ENCODE peak calls at places on chromosomes 3 and 15, in seven cellular contexts. P is Karpas-422; X is cardiac muscle cell; N is lower lobe of right lung; Y is H9; S is CD8-positive, alpha-beta memory T cell; Q is HCT116. H is an unnamed sample. For H3K4me1, the result is how much of the 10 kb centered on the place peaks cover.

GRCh38 chr3:4356642-4357041 is 53.5 kb downstream of the SETMAR start:
- DNase-seq in P (no peak), X (no peak), N (no peak), Y (no peak), S (no peak), Q (no peak), H (no peak)

GRCh38 chr3:41126475-41126874 is 72.8 kb upstream of the CTNNB1 start:
- DNase-seq in P (no peak), X (no peak), N (no peak), Y (no peak), S (no peak), Q (no peak), H (peak)

GRCh38 chr15:74293021-74293810 is 57.1 kb downstream of the CCDC33 start:
- DNase-seq in P (no peak), X (no peak), N (no peak), Y (no peak), S (no peak), Q (no peak), H (no peak)

GRCh38 chr3:51813539-51813938 is 34.5 kb upstream of the IQCF6 start:
- DNase-seq in P (no peak), X (no peak), N (peak), Y (no peak), S (no peak), Q (no peak), H (no peak)

GRCh38 chr15:77630956-77631789 is 1.5 kb downstream of the LINGO1 start:
- DNase-seq in P (no peak), X (no peak), N (no peak), Y (peak), S (no peak), Q (no peak), H (peak)

GRCh38 chr3:31252216-31253185 is 280.2 kb upstream of the STT3B start:
- DNase-seq in P (no peak), X (no peak), N (no peak), Y (no peak), S (no peak), Q (no peak), H (no peak)

GRCh38 chr3:129085818-129086217 is 25.2 kb downstream of the GP9 start:
- DNase-seq in P (no peak), X (no peak), N (no peak), Y (no peak), S (no peak), Q (no peak), H (no peak)

GRCh38 chr3:197125601-197126000 is 96.0 kb upstream of the MELTF start:
- DNase-seq in P (no peak), X (peak), N (no peak), Y (no peak), S (no peak), Q (no peak), H (no peak)

GRCh38 chr3:9613349-9613748 is 36.0 kb upstream of the MTMR14 start:
- DNase-seq in P (no peak), X (no peak), N (no peak), Y (no peak), S (no peak), Q (no peak), H (no peak)

GRCh38 chr3:43895573-43895972 is 204.8 kb downstream of the ABHD5 start:
- DNase-seq in P (no peak), X (no peak), N (no peak), Y (no peak), S (no peak), Q (no peak), H (no peak)

GRCh38 chr3:63309780-63310179 is 31.7 kb downstream of the SYNPR start:
- DNase-seq in P (no peak), X (no peak), N (no peak), Y (no peak), S (no peak), Q (no peak), H (no peak)

GRCh38 chr3:124774305-124774673 is 44.0 kb downstream of the UMPS start:
- DNase-seq in P (peak), X (peak), N (no peak), Y (peak), S (no peak), Q (no peak), H (peak)

GRCh38 chr3:124935794-124936542 is 1.4 kb upstream of the MUC13 start:
- DNase-seq in P (no peak), X (no peak), N (no peak), Y (no peak), S (no peak), Q (no peak), H (no peak)

GRCh38 chr15:71627188-71627587 is 183.2 kb upstream of the NR2E3 start:
- DNase-seq in P (no peak), X (no peak), N (no peak), Y (no peak), S (no peak), Q (no peak), H (no peak)

GRCh38 chr3:160379628-160380214 is 19.3 kb downstream of the IFT80 start:
- DNase-seq in P (no peak), X (no peak), N (no peak), Y (no peak), S (no peak), Q (no peak), H (no peak)

GRCh38 chr3:36707623-36708409 is 56.5 kb downstream of the DCLK3 start:
- DNase-seq in P (peak), X (peak), N (no peak), Y (no peak), S (no peak), Q (peak), H (peak)

GRCh38 chr3:56818156-56818985 is 16.6 kb upstream of the ARHGEF3 start:
- DNase-seq in P (no peak), X (no peak), N (no peak), Y (no peak), S (no peak), Q (peak), H (no peak)

GRCh38 chr3:159839561-159840379 is 148.9 kb upstream of the IL12A start:
- DNase-seq in P (no peak), X (no peak), N (peak), Y (peak), S (no peak), Q (no peak), H (peak)

GRCh38 chr3:32460031-32460749 is 42.5 kb downstream of the CMTM6 start:
- DNase-seq in P (peak), X (no peak), N (no peak), Y (peak), S (peak), Q (no peak), H (peak)

GRCh38 chr3:49519266-49519665 is 35.0 kb upstream of the BSN start:
- DNase-seq in P (no peak), X (peak), N (no peak), Y (no peak), S (no peak), Q (no peak), H (no peak)

GRCh38 chr3:115292131-115292530 is 145.0 kb upstream of the ZBTB20 start:
- DNase-seq in P (no peak), X (no peak), N (no peak), Y (no peak), S (no peak), Q (no peak), H (no peak)

GRCh38 chr3:183897606-183898384 is 13.1 kb upstream of the PARL start:
- DNase-seq in P (peak), X (no peak), N (no peak), Y (no peak), S (no peak), Q (no peak), H (no peak)

GRCh38 chr3:129621626-129622417 is 15.3 kb upstream of the PLXND1 start:
- DNase-seq in P (no peak), X (no peak), N (no peak), Y (peak), S (no peak), Q (no peak), H (peak)

GRCh38 chr3:68334547-68334946 is 597.8 kb downstream of the TAFA4 start:
- DNase-seq in P (no peak), X (no peak), N (no peak), Y (no peak), S (no peak), Q (no peak), H (no peak)

GRCh38 chr3:11060500-11061251 is 68.1 kb downstream of the SLC6A1 start:
- DNase-seq in P (peak), X (peak), N (peak), Y (peak), S (no peak), Q (peak), H (peak)

GRCh38 chr3:32422943-32423342 is 31.3 kb downstream of the CMTM7 start:
- DNase-seq in P (no peak), X (no peak), N (no peak), Y (no peak), S (no peak), Q (no peak), H (no peak)

GRCh38 chr15:88487176-88487795 is 19.8 kb downstream of the MRPS11 start:
- DNase-seq in P (peak), X (no peak), N (no peak), Y (no peak), S (no peak), Q (no peak), H (no peak)

GRCh38 chr3:72334681-72335457 is 513.4 kb downstream of the SHQ1 start:
- DNase-seq in P (no peak), X (no peak), N (no peak), Y (peak), S (no peak), Q (no peak), H (peak)

GRCh38 chr3:67654099-67654831 is at the start of gene SUCLG2:
- DNase-seq in P (peak), X (peak), N (peak), Y (peak), S (peak), Q (peak), H (peak)

GRCh38 chr15:66764067-66764428 is 62.0 kb downstream of the SMAD6 start:
- DNase-seq in P (no peak), X (no peak), N (no peak), Y (no peak), S (no peak), Q (no peak), H (no peak)

GRCh38 chr3:56611364-56611763 is 54.4 kb downstream of the CCDC66 start:
- DNase-seq in P (no peak), X (no peak), N (no peak), Y (no peak), S (no peak), Q (no peak), H (no peak)

GRCh38 chr3:105829879-105830622 is 38.8 kb downstream of the CBLB start:
- DNase-seq in P (peak), X (peak), N (no peak), Y (no peak), S (no peak), Q (no peak), H (no peak)

GRCh38 chr3:105828703-105829102 is 40.1 kb downstream of the CBLB start:
- DNase-seq in P (peak), X (no peak), N (no peak), Y (no peak), S (no peak), Q (no peak), H (no peak)

GRCh38 chr3:105827101-105827634 is 41.6 kb downstream of the CBLB start:
- DNase-seq in P (peak), X (peak), N (no peak), Y (no peak), S (no peak), Q (no peak), H (no peak)

GRCh38 chr3:105829229-105829628 is 39.6 kb downstream of the CBLB start:
- DNase-seq in P (no peak), X (peak), N (no peak), Y (no peak), S (peak), Q (no peak), H (no peak)

GRCh38 chr3:105827959-105828358 is 40.9 kb downstream of the CBLB start:
- DNase-seq in P (peak), X (peak), N (no peak), Y (peak), S (no peak), Q (peak), H (peak)
- H3K4me1 ChIP-seq in P (half or more), X (under half), N (under half), Y (under half), S (half or more), Q (under half), H (under half)

GRCh38 chr3:16379838-16380237 is 114.8 kb downstream of the OXNAD1 start:
- DNase-seq in P (peak), X (no peak), N (no peak), Y (no peak), S (no peak), Q (no peak), H (no peak)
- H3K27ac ChIP-seq in P (peak), X (no peak), N (no peak), Y (no peak), S (no peak), Q (no peak), H (no peak)

GRCh38 chr3:136184703-136185102 is 11.4 kb downstream of the MSL2 start:
- DNase-seq in P (no peak), X (peak), N (no peak), Y (no peak), S (no peak), Q (no peak), H (no peak)
- H3K4me1 ChIP-seq in P (under half), X (under half), N (half or more), Y (under half), S (half or more), Q (under half), H (under half)

GRCh38 chr3:194090716-194091115 is 45.2 kb upstream of the HES1 start:
- DNase-seq in P (no peak), X (no peak), N (no peak), Y (no peak), S (no peak), Q (no peak), H (no peak)
- H3K27ac ChIP-seq in P (no peak), X (no peak), N (no peak), Y (no peak), S (no peak), Q (no peak), H (no peak)

DNA sequence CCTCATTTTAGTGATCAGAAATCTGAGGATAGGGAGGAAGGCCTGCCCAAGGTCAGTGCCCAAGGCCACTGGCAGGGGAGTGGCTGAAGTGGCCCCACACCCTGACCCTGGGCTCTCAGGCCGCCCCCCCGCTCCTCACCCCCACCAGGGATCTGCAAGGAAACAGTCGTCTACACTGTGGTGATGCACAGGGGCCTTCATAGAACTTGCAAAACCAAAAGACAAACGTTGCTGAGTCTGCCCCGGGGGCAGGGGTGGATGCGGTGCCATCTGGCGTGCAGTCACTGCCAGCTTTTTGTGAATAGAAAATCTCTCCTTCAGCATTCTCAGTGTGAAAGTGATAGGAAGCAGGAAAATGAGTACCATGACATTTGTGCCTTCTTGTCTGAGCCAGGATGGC is 41.3 kb downstream of the WHAMM start:
- DNase-seq in P (no peak), X (no peak), N (no peak), Y (peak), S (no peak), Q (no peak), H (no peak)
- H3K4me1 ChIP-seq in P (half or more), X (under half), N (under half), Y (under half), S (under half), Q (under half), H (under half)